ENCODE peak calls at places on chromosomes 7 and 10, in nine cellular contexts. M, V, T, E, Q, H, P, N and A are unnamed samples. For H3K27me3, the result is how much of the 10 kb centered on the place peaks cover.

GRCh38 chr7:105990726-105991465 is 27.8 kb downstream of the CDHR3 start:
- DNase-seq in M (no peak), V (no peak), T (no peak), E (peak), Q (no peak), H (no peak), P (no peak), N (no peak), A (no peak)

GRCh38 chr7:101363734-101364374 is 1.2 kb downstream of the COL26A1 start:
- DNase-seq in M (no peak), V (peak), T (peak), E (peak), Q (peak), H (peak), P (no peak), N (peak), A (peak)

GRCh38 chr10:16117305-16117695 is 257.0 kb upstream of the MINDY3 start:
- DNase-seq in M (no peak), V (no peak), T (no peak), E (no peak), Q (no peak), H (no peak), P (no peak), N (no peak), A (no peak)

GRCh38 chr10:11685787-11686218 is 56.4 kb upstream of the ECHDC3 start:
- DNase-seq in M (no peak), V (peak), T (peak), E (no peak), Q (peak), H (no peak), P (no peak), N (no peak), A (peak)

GRCh38 chr10:30115391-30116253 is 56.2 kb upstream of the JCAD start:
- DNase-seq in M (no peak), V (no peak), T (no peak), E (no peak), Q (no peak), H (no peak), P (no peak), N (no peak), A (no peak)

GRCh38 chr10:88127766-88128165 is 264.3 kb downstream of the PTEN start:
- DNase-seq in M (no peak), V (no peak), T (no peak), E (no peak), Q (no peak), H (no peak), P (no peak), N (no peak), A (no peak)

GRCh38 chr7:1667566-1668485 is 2.3 kb upstream of the ELFN1 start:
- DNase-seq in M (no peak), V (no peak), T (no peak), E (peak), Q (no peak), H (no peak), P (no peak), N (peak), A (peak)

GRCh38 chr10:116689744-116690143 is 52.6 kb downstream of the HSPA12A start:
- DNase-seq in M (no peak), V (no peak), T (no peak), E (no peak), Q (no peak), H (no peak), P (no peak), N (no peak), A (no peak)

GRCh38 chr10:49273626-49274025 is 25.3 kb upstream of the C10orf71 start:
- DNase-seq in M (no peak), V (no peak), T (no peak), E (no peak), Q (no peak), H (no peak), P (no peak), N (no peak), A (no peak)

GRCh38 chr7:378041-378420 is 88.1 kb downstream of the FOXL3 start:
- DNase-seq in M (no peak), V (no peak), T (no peak), E (no peak), Q (no peak), H (no peak), P (no peak), N (no peak), A (no peak)

GRCh38 chr10:48603421-48604038 is 1.3 kb downstream of the ARHGAP22 start:
- DNase-seq in M (no peak), V (no peak), T (no peak), E (no peak), Q (no peak), H (no peak), P (no peak), N (no peak), A (no peak)

GRCh38 chr7:668139-668871 is 58.2 kb upstream of the DNAAF5 start:
- DNase-seq in M (peak), V (no peak), T (no peak), E (no peak), Q (peak), H (no peak), P (no peak), N (no peak), A (peak)

GRCh38 chr7:1377111-1377909 is 82.0 kb downstream of the MICALL2 start:
- DNase-seq in M (no peak), V (no peak), T (no peak), E (no peak), Q (no peak), H (no peak), P (no peak), N (peak), A (no peak)

GRCh38 chr7:151404216-151405011 is 5.4 kb downstream of the WDR86 start:
- DNase-seq in M (no peak), V (no peak), T (no peak), E (no peak), Q (peak), H (no peak), P (peak), N (peak), A (peak)

GRCh38 chr7:54785261-54785660 is 26.2 kb upstream of the SEC61G start:
- DNase-seq in M (no peak), V (no peak), T (no peak), E (no peak), Q (no peak), H (no peak), P (no peak), N (no peak), A (no peak)

GRCh38 chr7:18444856-18445255 is 50.7 kb upstream of the HDAC9 start:
- DNase-seq in M (no peak), V (no peak), T (no peak), E (no peak), Q (no peak), H (no peak), P (no peak), N (no peak), A (no peak)

GRCh38 chr7:69364814-69365587 is 233.3 kb upstream of the AUTS2 start:
- DNase-seq in M (no peak), V (no peak), T (no peak), E (no peak), Q (no peak), H (no peak), P (no peak), N (no peak), A (peak)

DNA sequence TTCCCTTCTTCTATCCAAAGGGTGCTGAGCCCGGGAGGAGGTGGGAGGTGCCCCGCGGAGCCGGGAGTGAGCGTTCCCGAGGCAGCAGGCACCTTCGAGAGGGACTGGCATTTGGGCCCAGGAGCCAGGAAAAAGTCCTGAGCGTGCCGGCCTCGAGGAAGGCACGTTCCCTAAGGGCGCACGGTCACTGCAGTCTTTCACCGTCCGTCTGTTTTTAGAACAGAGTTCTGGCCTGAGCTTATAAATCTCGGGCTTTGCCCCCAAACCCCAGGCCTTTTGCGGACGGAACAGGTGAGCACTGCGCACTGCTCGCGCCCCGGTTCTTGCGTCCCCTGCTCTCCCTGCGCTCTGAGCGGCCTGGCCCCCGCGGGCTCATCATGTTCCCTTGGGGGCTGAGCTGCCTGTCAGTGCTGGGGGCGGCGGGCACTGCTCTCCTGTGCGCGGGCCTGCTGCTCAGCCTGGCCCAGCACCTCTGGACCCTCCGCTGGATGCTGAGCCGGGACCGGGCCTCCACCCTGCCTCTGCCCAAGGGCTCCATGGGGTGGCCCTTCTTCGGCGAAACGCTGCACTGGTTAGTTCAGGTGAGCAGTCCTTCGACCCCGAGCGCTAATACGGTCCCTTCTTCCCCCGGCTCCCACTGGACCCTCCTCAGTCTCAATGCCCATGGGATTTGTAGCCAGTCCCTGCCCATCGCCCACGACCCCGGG is 442 bp downstream of the CYP26C1 start:
- DNase-seq in M (no peak), V (no peak), T (no peak), E (no peak), Q (no peak), H (no peak), P (no peak), N (peak), A (no peak)
- H3K27me3 ChIP-seq in M (under half), V (under half), T (under half), E (under half), Q (half or more), H (under half), P (under half), N (under half), A (half or more)

GRCh38 chr10:75402486-75403143 is 1.1 kb upstream of the ZNF503 start:
- DNase-seq in M (no peak), V (no peak), T (no peak), E (no peak), Q (peak), H (no peak), P (no peak), N (peak), A (peak)

GRCh38 chr10:75400163-75400768 is 1.3 kb downstream of the ZNF503 start:
- DNase-seq in M (no peak), V (no peak), T (no peak), E (no peak), Q (no peak), H (no peak), P (no peak), N (peak), A (no peak)

GRCh38 chr10:75400769-75401568 is 595 bp downstream of the ZNF503 start:
- DNase-seq in M (no peak), V (no peak), T (peak), E (peak), Q (peak), H (no peak), P (no peak), N (peak), A (peak)

GRCh38 chr10:75403144-75404022 is 1.8 kb upstream of the ZNF503 start:
- DNase-seq in M (no peak), V (no peak), T (no peak), E (peak), Q (peak), H (no peak), P (no peak), N (peak), A (peak)

GRCh38 chr10:75401569-75402485 is at the start of gene ZNF503:
- DNase-seq in M (peak), V (no peak), T (peak), E (peak), Q (peak), H (peak), P (peak), N (peak), A (peak)
- H3K27me3 ChIP-seq in M (under half), V (under half), T (under half), E (under half), Q (under half), H (under half), P (under half), N (under half), A (under half)

DNA sequence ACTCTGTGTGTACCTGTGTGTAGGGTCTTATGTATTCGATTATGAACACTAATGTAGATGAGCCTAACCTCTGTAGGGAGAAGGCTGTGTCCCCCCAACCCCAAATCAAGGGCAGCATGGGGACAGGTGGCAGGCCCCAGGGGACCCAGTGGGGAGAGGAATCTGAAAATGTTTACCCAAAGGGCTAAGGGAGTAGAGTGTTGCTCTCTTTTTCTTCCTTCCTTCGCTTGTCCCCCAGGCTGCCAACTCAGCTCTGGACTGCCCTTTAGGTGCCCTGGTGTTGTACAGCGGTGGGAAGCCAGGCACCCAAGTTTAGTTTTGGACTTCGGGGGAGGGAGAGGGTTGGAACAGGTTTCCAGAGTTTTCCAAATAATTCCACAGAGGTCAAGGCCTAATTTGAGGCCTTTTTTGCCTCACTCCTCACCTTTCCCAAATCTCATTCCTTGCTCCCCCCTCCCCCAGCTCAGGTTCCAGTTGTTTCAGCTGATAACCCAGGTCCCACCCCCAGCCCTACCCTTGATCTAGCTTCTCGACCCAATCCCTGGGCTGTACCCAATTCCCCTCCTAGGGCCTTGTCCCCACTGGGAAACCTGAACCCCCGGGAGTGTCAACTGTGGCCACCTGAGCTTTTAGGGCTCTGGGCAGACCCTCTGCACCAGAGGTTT is 9.1 kb upstream of the PAX2 start:
- DNase-seq in M (no peak), V (no peak), T (no peak), E (no peak), Q (no peak), H (no peak), P (no peak), N (no peak), A (no peak)
- H3K27me3 ChIP-seq in M (half or more), V (under half), T (half or more), E (half or more), Q (half or more), H (half or more), P (half or more), N (half or more), A (half or more)

GRCh38 chr7:13984831-13985685 is 4.4 kb downstream of the ETV1 start:
- DNase-seq in M (no peak), V (no peak), T (no peak), E (no peak), Q (no peak), H (no peak), P (no peak), N (no peak), A (no peak)

GRCh38 chr7:13988765-13989137 is 715 bp downstream of the ETV1 start:
- DNase-seq in M (no peak), V (no peak), T (peak), E (peak), Q (no peak), H (no peak), P (no peak), N (peak), A (peak)

GRCh38 chr7:13987395-13987794 is 2.1 kb downstream of the ETV1 start:
- DNase-seq in M (no peak), V (no peak), T (no peak), E (no peak), Q (no peak), H (no peak), P (no peak), N (no peak), A (no peak)

GRCh38 chr7:13988011-13988410 is 1.5 kb downstream of the ETV1 start:
- DNase-seq in M (no peak), V (no peak), T (no peak), E (no peak), Q (no peak), H (no peak), P (no peak), N (no peak), A (peak)

DNA sequence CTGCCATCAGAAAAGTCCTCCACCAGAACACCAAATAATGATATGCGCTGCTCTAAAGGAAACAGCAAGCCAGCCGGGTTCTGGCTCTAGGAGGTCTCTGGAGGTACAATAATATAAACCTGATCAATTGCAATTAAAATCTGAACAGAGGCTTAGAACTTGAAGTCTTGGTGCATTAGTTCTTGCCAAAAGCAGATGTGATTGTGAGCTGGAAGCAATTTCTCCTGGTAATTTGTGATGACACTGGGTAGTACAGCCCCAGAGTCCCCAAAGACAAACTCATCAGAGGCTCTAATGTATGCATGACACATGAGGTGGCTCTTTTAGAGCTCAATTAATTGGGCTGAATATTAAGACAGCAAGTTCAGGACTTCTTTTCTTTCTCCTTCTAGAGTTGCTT is 3.3 kb downstream of the ETV1 start:
- DNase-seq in M (no peak), V (no peak), T (peak), E (no peak), Q (no peak), H (no peak), P (no peak), N (no peak), A (no peak)
- H3K27me3 ChIP-seq in M (under half), V (under half), T (under half), E (under half), Q (under half), H (under half), P (under half), N (under half), A (under half)

GRCh38 chr7:128937271-128937646 is 468 bp upstream of the IRF5 start:
- DNase-seq in M (no peak), V (no peak), T (no peak), E (no peak), Q (no peak), H (no peak), P (no peak), N (no peak), A (no peak)
- H3K27me3 ChIP-seq in M (under half), V (under half), T (under half), E (half or more), Q (under half), H (under half), P (under half), N (under half), A (under half)

GRCh38 chr10:77400041-77400440 is 237.6 kb downstream of the KCNMA1 start:
- DNase-seq in M (no peak), V (no peak), T (no peak), E (no peak), Q (no peak), H (no peak), P (no peak), N (no peak), A (no peak)
- H3K27me3 ChIP-seq in M (under half), V (under half), T (under half), E (under half), Q (under half), H (under half), P (under half), N (under half), A (under half)

GRCh38 chr7:155489158-155489840 is 31.4 kb downstream of the EN2 start:
- DNase-seq in M (no peak), V (no peak), T (no peak), E (no peak), Q (no peak), H (no peak), P (no peak), N (no peak), A (no peak)
- H3K27me3 ChIP-seq in M (under half), V (under half), T (half or more), E (under half), Q (half or more), H (under half), P (under half), N (half or more), A (half or more)

GRCh38 chr10:71316786-71317160 is 2.3 kb upstream of the SLC29A3 start:
- DNase-seq in M (no peak), V (no peak), T (no peak), E (no peak), Q (no peak), H (peak), P (no peak), N (no peak), A (no peak)
- H3K27me3 ChIP-seq in M (under half), V (under half), T (under half), E (under half), Q (under half), H (under half), P (under half), N (under half), A (under half)